ENCODE peak calls at places on chromosomes 1 and 21, in eight cellular contexts. G is activated effector memory CD4-positive, alpha-beta T cell treated with Interleukin-2 at 50 U/mL for 16 hours; W is activated CD4-positive, alpha-beta memory T cell treated with anti-CD3 and anti-CD28 coated beads, Interleukin-2, amount 10 ng/mL, durations not matched to agents 7 days and 5 days; C is GM12865; J is NCI-H1930; F is HTR-8/SVneo; A is cardiac muscle cell; R is T1000. U is an unnamed sample.

GRCh38 chr1:226696552-226696951 is 42.5 kb downstream of the ITPKB start:
- DNase-seq in G (no peak), W (no peak), C (no peak), J (no peak), F (no peak), A (no peak), R (no peak), U (peak; percentile 45)

GRCh38 chr1:47175227-47175934 is 14.5 kb downstream of the PDZK1IP1 start:
- DNase-seq in G (no peak), W (peak; percentile 54), C (peak; percentile 54), J (peak; percentile 7), F (peak; percentile 72), A (peak; percentile 64), R (no peak), U (no peak)

GRCh38 chr1:231162970-231163830 is 1.3 kb downstream of the TRIM67 start:
- DNase-seq in G (no peak), W (no peak), C (no peak), J (no peak), F (no peak), A (no peak), R (no peak), U (no peak)

GRCh38 chr1:156437465-156437864 is 63.1 kb downstream of the MEF2D start:
- DNase-seq in G (no peak), W (no peak), C (no peak), J (no peak), F (no peak), A (no peak), R (no peak), U (no peak)

GRCh38 chr1:12460911-12461621 is 156.9 kb downstream of the DHRS3 start:
- DNase-seq in G (no peak), W (no peak), C (no peak), J (no peak), F (no peak), A (peak; percentile 34), R (no peak), U (no peak)

GRCh38 chr21:42112857-42113256 is 41.7 kb downstream of the UMODL1 start:
- DNase-seq in G (no peak), W (no peak), C (no peak), J (no peak), F (no peak), A (peak; percentile 70), R (no peak), U (no peak)

GRCh38 chr1:114745351-114745750 is 12.4 kb downstream of the CSDE1 start:
- DNase-seq in G (no peak), W (no peak), C (no peak), J (no peak), F (no peak), A (no peak), R (no peak), U (no peak)

GRCh38 chr1:168672278-168672677 is 56.7 kb downstream of the DPT start:
- DNase-seq in G (no peak), W (no peak), C (no peak), J (no peak), F (no peak), A (no peak), R (no peak), U (no peak)

GRCh38 chr1:183318433-183318832 is 99.7 kb downstream of the NMNAT2 start:
- DNase-seq in G (no peak), W (no peak), C (peak; percentile 85), J (no peak), F (peak; percentile 82), A (peak; percentile 44), R (peak; percentile 37), U (peak; percentile 9)

GRCh38 chr1:231240883-231241735 is at the start of gene GNPAT:
- DNase-seq in G (peak; percentile 87), W (peak; percentile 91), C (peak; percentile 92), J (peak; percentile 71), F (peak; percentile 97), A (peak; percentile 90), R (peak; percentile 80), U (peak; percentile 38)

GRCh38 chr1:159302036-159302435 is at the start of gene FCER1A:
- DNase-seq in G (no peak), W (no peak), C (no peak), J (no peak), F (no peak), A (no peak), R (no peak), U (no peak)